ENCODE peak calls at places on chromosomes 7 and 10, in four cellular contexts. D is body of pancreas, U is A549, B is cardiac muscle cell. V is an unnamed sample.

GRCh38 chr10:878333-878753 is 53.2 kb downstream of the LARP4B start:
- DNase-seq in D (no peak), B (no peak), U (no peak), V (no peak)

GRCh38 chr7:154953006-154953684 is 49.8 kb downstream of the PAXIP1 start:
- DNase-seq in U (peak; percentile 66), B (peak; percentile 66), D (peak; percentile 65), V (peak; percentile 40)

GRCh38 chr10:122499491-122499941 is 38.2 kb downstream of the HTRA1 start:
- DNase-seq in D (no peak), B (no peak), U (no peak), V (no peak)

GRCh38 chr7:128108641-128109423 is 77.6 kb upstream of the LRRC4 start:
- DNase-seq in D (no peak), B (no peak), U (no peak), V (no peak)

GRCh38 chr10:5945561-5946418 is 31.6 kb downstream of the IL15RA start:
- DNase-seq in D (no peak), U (no peak), B (no peak), V (peak; percentile 61)

GRCh38 chr7:128408709-128409434 is 910 bp downstream of the IMPDH1 start:
- DNase-seq in D (no peak), U (no peak), B (no peak), V (peak; percentile 46)

GRCh38 chr7:140537750-140538482 is 58.6 kb upstream of the MKRN1 start:
- DNase-seq in D (no peak), B (no peak), U (no peak), V (no peak)

GRCh38 chr7:18958627-18959026 is 158.8 kb downstream of the TWIST1 start:
- DNase-seq in D (no peak), B (no peak), U (no peak), V (no peak)

GRCh38 chr10:101952196-101952595 is 103.8 kb downstream of the ARMH3 start:
- DNase-seq in U (no peak), D (no peak), B (no peak), V (no peak)

GRCh38 chr7:131633342-131633843 is 77.0 kb upstream of the PODXL start:
- DNase-seq in B (no peak), D (no peak), U (peak; percentile 78), V (no peak)

GRCh38 chr7:152050547-152050971 is 25.1 kb downstream of the GALNT11 start:
- DNase-seq in D (no peak), B (no peak), U (no peak), V (no peak)

GRCh38 chr7:55074008-55074499 is 55.2 kb downstream of the EGFR start:
- DNase-seq in U (peak; percentile 98), D (no peak), B (no peak), V (peak; percentile 69)

GRCh38 chr7:133364959-133365680 is 112.2 kb downstream of the EXOC4 start:
- DNase-seq in B (no peak), U (no peak), D (no peak), V (no peak)

GRCh38 chr10:124223001-124223710 is 129.8 kb upstream of the CHST15 start:
- DNase-seq in D (no peak), U (no peak), B (no peak), V (no peak)

GRCh38 chr10:13810536-13810935 is 223.8 kb downstream of the PRPF18 start:
- DNase-seq in B (peak; percentile 61), U (no peak), D (no peak), V (no peak)

GRCh38 chr7:111429781-111430180 is 132.5 kb downstream of the IMMP2L start:
- DNase-seq in U (no peak), B (no peak), D (no peak), V (no peak)

GRCh38 chr10:16314259-16314658 is 122.6 kb upstream of the PTER start:
- DNase-seq in U (peak; percentile 9), D (no peak), B (no peak), V (no peak)

GRCh38 chr7:33757050-33757449 is 148.3 kb upstream of the BMPER start:
- DNase-seq in D (no peak), U (no peak), B (no peak), V (no peak)

GRCh38 chr7:68929712-68930395 is 668.4 kb upstream of the AUTS2 start:
- DNase-seq in B (no peak), U (peak; percentile 57), D (no peak), V (peak; percentile 29)

GRCh38 chr10:117549100-117549499 is 6.6 kb downstream of the EMX2 start:
- DNase-seq in B (no peak), U (no peak), D (no peak), V (no peak)

GRCh38 chr10:117546630-117547300 is 4.2 kb downstream of the EMX2 start:
- DNase-seq in U (no peak), B (no peak), D (no peak), V (no peak)

GRCh38 chr10:117546020-117546629 is 3.6 kb downstream of the EMX2 start:
- DNase-seq in B (no peak), D (no peak), U (no peak), V (no peak)

GRCh38 chr10:117548191-117548668 is 5.7 kb downstream of the EMX2 start:
- DNase-seq in U (no peak), D (no peak), B (no peak), V (no peak)

GRCh38 chr10:117547301-117548153 is 5.0 kb downstream of the EMX2 start:
- DNase-seq in U (no peak), D (no peak), B (no peak), V (no peak)
- H3K27ac ChIP-seq in U (no peak overlapping the region), D (no peak overlapping the region), B (no peak overlapping the region), V (no peak overlapping the region)

GRCh38 chr7:22854158-22855048 is 31.8 kb upstream of the TOMM7 start:
- DNase-seq in U (peak; percentile 90), D (peak; percentile 83), B (peak; percentile 87), V (peak; percentile 91)
- TF ChIP-seq CTCF in U (no peak), D (no peak), B (peak; percentile 50), V (no peak)

GRCh38 chr7:17506090-17506489 is 207.6 kb downstream of the AHR start:
- DNase-seq in D (peak; percentile 38), B (no peak), U (peak; percentile 51), V (peak; percentile 36)
- H3K27ac ChIP-seq in D (no peak overlapping the region), B (no peak overlapping the region), U (peak overlapping the region; percentile 39), V (no peak overlapping the region)

GRCh38 chr7:2805213-2806003 is 38.7 kb downstream of the GNA12 start:
- DNase-seq in U (no peak), B (no peak), D (no peak), V (no peak)
- TF ChIP-seq CTCF in U (no peak), B (no peak), D (no peak), V (no peak)

V was measured in lung.